ENCODE peak calls at places on chromosomes 11 and 22, in ten cellular contexts. S, D, A, M, Q, E, O, C, I and J are unnamed samples.

GRCh38 chr22:44664149-44664548 is 37.9 kb upstream of the PRR5 start:
- DNase-seq in Q (no peak), C (peak), I (no peak), M (peak), D (peak), S (peak), A (no peak), E (peak), O (no peak), J (no peak)

GRCh38 chr11:44733877-44734276 is 7.1 kb downstream of the TSPAN18 start:
- DNase-seq in S (no peak), E (no peak), Q (no peak), D (no peak), A (no peak), M (no peak), C (no peak), O (no peak), I (no peak), J (no peak)

GRCh38 chr11:16184588-16184987 is 171.8 kb downstream of the SOX6 start:
- DNase-seq in I (no peak), C (no peak), Q (peak), M (peak), O (no peak), E (no peak), A (no peak), S (no peak), D (no peak), J (no peak)

GRCh38 chr22:49838771-49839717 is 11.4 kb upstream of the BRD1 start:
- DNase-seq in C (peak), D (no peak), M (peak), S (no peak), E (no peak), I (peak), A (no peak), O (no peak), Q (no peak), J (no peak)

GRCh38 chr11:13448876-13449275 is 14.1 kb downstream of the BTBD10 start:
- DNase-seq in O (no peak), C (no peak), S (peak), D (no peak), M (no peak), Q (no peak), E (no peak), I (no peak), A (peak), J (no peak)

GRCh38 chr11:117071344-117071787 is 26.9 kb downstream of the SIK3 start:
- DNase-seq in A (peak), I (no peak), D (peak), E (no peak), O (no peak), M (peak), S (peak), C (peak), Q (peak), J (peak)

GRCh38 chr11:101576536-101576935 is 7.3 kb downstream of the TRPC6 start:
- DNase-seq in I (no peak), A (no peak), E (no peak), C (no peak), O (no peak), M (no peak), S (no peak), D (no peak), Q (no peak), J (no peak)

GRCh38 chr11:77501748-77502147 is 27.9 kb upstream of the PAK1 start:
- DNase-seq in O (no peak), M (no peak), D (no peak), S (no peak), A (no peak), Q (no peak), C (no peak), I (no peak), E (no peak), J (no peak)

GRCh38 chr11:17407575-17407974 is 19.1 kb upstream of the KCNJ11 start:
- DNase-seq in M (no peak), I (no peak), D (no peak), S (no peak), O (no peak), C (no peak), E (no peak), A (no peak), Q (no peak), J (no peak)

GRCh38 chr11:73308003-73308962 is at the start of gene ARHGEF17:
- DNase-seq in Q (peak), M (peak), O (peak), E (peak), C (peak), A (peak), I (no peak), D (peak), S (peak), J (peak)

GRCh38 chr22:25113316-25113721 is 86.3 kb upstream of the CRYBB3 start:
- DNase-seq in Q (no peak), D (peak), C (peak), E (no peak), O (no peak), S (no peak), A (no peak), M (peak), I (no peak), J (no peak)

GRCh38 chr22:23822101-23822671 is 16.6 kb downstream of the DERL3 start:
- DNase-seq in D (no peak), O (no peak), C (no peak), I (no peak), M (no peak), S (no peak), Q (no peak), E (peak), A (no peak), J (no peak)

GRCh38 chr11:111675891-111676290 is 73.6 kb downstream of the SIK2 start:
- DNase-seq in Q (no peak), D (no peak), I (no peak), C (no peak), S (no peak), O (no peak), E (no peak), A (no peak), M (no peak), J (no peak)

GRCh38 chr11:67468056-67468455 is 995 bp downstream of the TMEM134 start:
- DNase-seq in C (peak), S (no peak), D (peak), E (peak), A (no peak), I (no peak), Q (no peak), M (peak), O (no peak), J (peak)

GRCh38 chr11:64267207-64267945 is 16.0 kb downstream of the PLCB3 start:
- DNase-seq in M (no peak), D (no peak), C (no peak), I (no peak), A (no peak), S (no peak), E (no peak), O (no peak), Q (no peak), J (no peak)

GRCh38 chr22:37552560-37553163 is 7.6 kb upstream of the CDC42EP1 start:
- DNase-seq in E (peak), Q (no peak), A (no peak), C (no peak), D (no peak), O (no peak), I (no peak), M (peak), S (no peak), J (peak)
- H3K4me3 ChIP-seq in E (no peak), Q (no peak), A (no peak), C (no peak), D (no peak), O (no peak), I (no peak), M (no peak), S (no peak), J (no peak)

GRCh38 chr11:9567401-9567800 is 6.1 kb upstream of the WEE1 start:
- DNase-seq in D (no peak), A (no peak), I (no peak), E (no peak), S (no peak), M (no peak), Q (no peak), C (no peak), O (no peak), J (no peak)

GRCh38 chr11:9569588-9570164 is 3.8 kb upstream of the WEE1 start:
- DNase-seq in D (no peak), S (no peak), O (no peak), Q (no peak), C (no peak), A (no peak), E (no peak), I (no peak), M (no peak), J (no peak)

GRCh38 chr11:9568161-9568853 is 5.2 kb upstream of the WEE1 start:
- DNase-seq in D (no peak), I (no peak), E (no peak), O (no peak), C (no peak), M (no peak), S (no peak), Q (no peak), A (no peak), J (no peak)

GRCh38 chr11:9570313-9570712 is 3.2 kb upstream of the WEE1 start:
- DNase-seq in I (no peak), O (no peak), A (no peak), E (no peak), S (no peak), M (no peak), Q (no peak), D (no peak), C (no peak), J (no peak)

GRCh38 chr11:9568854-9569587 is 4.4 kb upstream of the WEE1 start:
- DNase-seq in C (peak), E (peak), M (peak), A (peak), Q (peak), O (no peak), S (peak), I (no peak), D (peak), J (peak)
- TF ChIP-seq EP300 in C (peak), E (no peak), M (peak), A (peak), Q (no peak), O (no peak), S (no peak), I (no peak), D (no peak), J (no peak)

DNA sequence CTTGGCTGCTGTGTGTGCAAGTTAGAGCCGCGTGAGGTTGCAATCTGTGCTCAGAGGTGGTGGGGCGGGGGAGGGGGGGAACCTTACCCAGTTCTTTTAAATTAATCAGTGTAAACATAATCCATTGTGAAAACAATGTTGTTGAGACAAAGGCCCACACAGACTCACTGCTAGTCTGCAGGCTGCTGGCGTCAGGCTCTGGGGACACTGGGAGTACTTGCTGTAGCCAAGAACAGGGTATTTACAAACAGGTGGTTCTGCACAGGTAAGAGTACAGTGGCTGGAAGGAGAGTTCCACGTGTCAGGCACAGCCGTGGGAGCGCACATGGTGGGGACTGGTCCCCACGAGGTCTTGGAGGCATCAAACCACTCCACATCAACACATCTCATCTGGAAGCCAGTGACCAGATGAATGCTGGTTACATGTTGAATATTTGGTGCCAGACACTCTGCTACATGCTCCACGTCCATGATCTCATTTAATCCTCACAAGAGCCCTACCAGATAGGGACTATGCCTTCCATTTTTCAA is 27.4 kb downstream of the SCUBE1 start:
- DNase-seq in E (no peak), C (no peak), A (no peak), O (no peak), Q (no peak), D (no peak), S (no peak), I (no peak), M (no peak), J (no peak)
- H3K27ac ChIP-seq in E (no peak), C (no peak), A (no peak), O (no peak), Q (no peak), D (no peak), S (no peak), I (no peak), M (no peak), J (no peak)

GRCh38 chr11:118609380-118610219 is 2.2 kb downstream of the PHLDB1 start:
- DNase-seq in A (no peak), O (peak), E (no peak), M (no peak), I (no peak), C (no peak), D (peak), S (peak), Q (no peak), J (no peak)
- H3K4me3 ChIP-seq in A (peak), O (peak), E (no peak), M (peak), I (peak), C (peak), D (peak), S (peak), Q (no peak), J (peak)

DNA sequence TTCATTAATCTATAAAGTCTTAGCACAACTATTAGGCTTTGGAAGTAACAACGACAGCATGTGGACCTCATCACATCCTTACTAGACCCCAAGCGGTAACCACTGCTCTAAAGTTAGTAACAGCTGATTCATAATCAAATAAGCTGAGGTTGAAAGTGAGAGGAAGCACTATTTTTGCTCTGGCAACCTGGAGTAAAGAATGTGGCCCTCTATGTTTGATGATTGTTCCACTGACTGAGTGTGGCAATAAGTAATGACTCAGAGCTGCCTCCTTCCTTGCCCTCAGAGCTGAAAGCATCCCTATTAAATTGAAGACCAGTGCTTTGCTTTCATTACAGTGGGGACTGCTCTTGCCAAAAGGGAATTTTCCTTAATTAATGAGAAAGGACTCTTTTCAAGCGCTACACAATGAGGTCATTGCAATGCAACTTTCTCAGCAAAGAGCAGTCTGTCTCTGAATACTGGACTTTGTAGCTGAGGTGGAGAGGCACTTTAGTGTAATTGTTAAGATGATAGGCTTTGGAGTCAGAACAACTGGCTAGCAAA is 906.1 kb upstream of the RAG2 start:
- DNase-seq in E (no peak), C (no peak), D (no peak), I (peak), S (no peak), O (no peak), M (no peak), A (no peak), Q (no peak), J (no peak)
- TF ChIP-seq EP300 in E (peak), C (no peak), D (no peak), I (peak), S (no peak), O (no peak), M (no peak), A (no peak), Q (no peak), J (no peak)

DNA sequence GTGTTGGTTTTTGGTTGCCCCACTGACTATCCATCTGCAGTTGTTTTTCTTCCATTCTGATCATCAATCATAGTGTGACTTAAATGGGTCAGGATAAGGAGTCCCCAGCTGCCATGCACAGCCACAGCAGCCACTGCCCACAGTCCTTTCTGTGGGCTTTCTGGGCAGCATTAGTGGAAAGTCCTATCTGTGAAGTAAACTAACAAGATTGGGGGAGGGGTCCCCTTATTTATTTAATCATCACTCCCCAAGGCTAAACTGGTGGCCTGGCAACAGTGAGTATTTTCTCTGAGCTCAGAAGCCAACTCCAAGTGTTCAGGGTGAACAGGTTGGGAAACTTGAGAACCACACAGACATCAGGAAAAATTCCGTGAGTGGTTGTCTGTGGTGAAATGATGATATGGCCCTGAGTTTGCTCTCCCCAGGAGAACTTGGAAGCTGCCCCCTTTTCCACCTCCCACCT is 145.0 kb downstream of the CCDC34 start:
- DNase-seq in A (no peak), Q (no peak), C (no peak), M (no peak), O (no peak), S (no peak), E (no peak), I (no peak), D (no peak), J (no peak)
- H3K27ac ChIP-seq in A (no peak), Q (peak), C (no peak), M (no peak), O (no peak), S (no peak), E (peak), I (no peak), D (no peak), J (peak)

DNA sequence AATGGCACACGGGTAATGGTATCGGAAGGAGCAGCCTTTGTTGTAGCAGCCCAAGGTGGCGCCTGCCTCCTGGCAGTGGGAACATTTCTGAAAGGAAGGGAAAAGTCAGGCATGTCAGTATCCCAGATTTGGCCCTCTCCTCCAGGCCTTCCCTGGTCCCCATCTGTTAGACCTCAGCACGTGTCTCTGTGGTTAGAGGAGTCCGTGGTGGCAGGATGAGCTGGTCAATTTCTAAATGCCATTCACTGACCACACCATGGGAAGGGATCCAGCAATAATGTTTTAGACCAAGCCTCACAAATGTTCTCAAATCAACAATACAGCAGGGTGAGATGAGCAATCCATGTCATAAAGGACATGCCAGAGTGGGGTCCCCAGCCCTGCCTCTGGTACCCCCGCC is 49.0 kb upstream of the CYP2D6 start:
- DNase-seq in E (no peak), M (no peak), A (no peak), O (no peak), S (no peak), D (no peak), Q (no peak), C (no peak), I (no peak), J (no peak)
- H3K4me3 ChIP-seq in E (no peak), M (no peak), A (no peak), O (no peak), S (no peak), D (no peak), Q (no peak), C (no peak), I (no peak), J (no peak)

DNA sequence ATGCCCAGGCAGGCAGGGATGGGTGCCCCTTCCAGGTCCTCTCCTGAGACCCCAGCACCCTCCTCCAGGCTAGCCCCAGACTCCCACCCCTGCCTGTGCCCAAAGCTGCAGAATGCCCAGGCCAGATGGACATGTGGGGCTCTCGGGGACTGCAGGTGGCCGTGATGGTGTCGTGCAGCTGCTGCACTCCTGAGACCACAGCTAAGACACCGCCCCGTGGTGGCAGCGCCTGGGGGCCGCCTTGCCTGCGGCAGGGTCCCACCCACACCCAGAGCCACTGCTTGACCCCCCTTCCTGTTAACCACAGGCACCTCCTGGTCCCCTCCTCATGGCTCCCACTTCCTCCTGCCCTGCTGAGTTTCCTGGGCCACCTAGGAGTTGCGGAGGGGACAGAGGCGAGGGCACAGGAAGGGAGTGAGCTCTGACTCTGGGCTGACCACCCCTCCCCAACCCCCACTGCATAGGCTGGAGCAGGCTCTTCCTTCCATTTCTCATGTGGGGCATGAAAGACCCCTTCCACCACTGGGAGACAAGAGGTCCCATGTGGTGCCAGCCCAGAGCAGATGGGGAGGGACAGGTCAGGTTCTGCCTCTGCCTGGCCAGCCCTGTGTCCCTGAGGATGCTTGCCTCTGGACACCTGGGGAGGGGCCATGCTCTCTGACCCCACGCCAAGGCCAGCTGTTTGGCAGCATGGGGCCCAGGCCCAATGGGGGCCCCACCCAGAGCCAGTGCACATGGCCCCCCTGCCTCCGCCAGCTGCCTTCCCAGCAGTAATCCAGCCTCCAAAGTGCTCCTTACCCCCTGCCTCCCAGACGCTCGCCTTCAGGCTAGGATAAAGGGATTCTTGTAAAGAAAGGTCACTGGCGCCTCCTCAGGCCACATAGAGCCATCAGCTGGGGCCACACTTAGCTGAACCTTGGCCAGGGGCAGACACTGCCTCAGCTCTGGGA is 29.3 kb downstream of the OSBPL5 start:
- DNase-seq in D (no peak), Q (no peak), E (no peak), S (peak), A (no peak), I (no peak), O (peak), C (no peak), M (peak), J (no peak)
- TF ChIP-seq EP300 in D (no peak), Q (no peak), E (no peak), S (no peak), A (peak), I (no peak), O (no peak), C (no peak), M (no peak), J (no peak)